ENCODE peak calls at places on chromosomes 1 and 21, in eight cellular contexts. I, J, P, L, S, X, B and R are unnamed samples.

GRCh38 chr1:219794085-219794743 is 134.1 kb downstream of the SLC30A10 start:
- DNase-seq in I (no peak), X (no peak), P (no peak), L (no peak), S (no peak), J (no peak), B (no peak), R (no peak)

GRCh38 chr1:61956774-61957173 is 214.5 kb downstream of the PATJ start:
- DNase-seq in B (no peak), X (no peak), P (no peak), S (no peak), L (no peak), I (no peak), J (no peak), R (no peak)

GRCh38 chr1:64539808-64540207 is 69.9 kb downstream of the CACHD1 start:
- DNase-seq in I (no peak), L (no peak), S (peak), B (no peak), X (no peak), J (no peak), P (no peak), R (no peak)

GRCh38 chr1:6271554-6271953 is 10.7 kb upstream of the GPR153 start:
- DNase-seq in I (no peak), L (peak), J (no peak), S (no peak), X (no peak), B (no peak), P (no peak), R (no peak)

GRCh38 chr1:26706315-26706714 is 10.5 kb downstream of the ARID1A start:
- DNase-seq in I (no peak), J (no peak), S (no peak), X (no peak), L (no peak), B (no peak), P (no peak), R (no peak)

GRCh38 chr1:63523738-63524137 is 413 bp downstream of the EFCAB7 start:
- DNase-seq in P (no peak), L (no peak), I (no peak), S (no peak), X (no peak), B (no peak), J (no peak), R (no peak)

GRCh38 chr21:46183910-46184624 is at the start of gene SPATC1L:
- DNase-seq in J (no peak), I (no peak), L (peak), P (no peak), S (peak), X (no peak), B (no peak), R (peak)

GRCh38 chr1:23529146-23530088 is 1.6 kb downstream of the E2F2 start:
- DNase-seq in P (no peak), J (no peak), B (no peak), X (no peak), L (no peak), I (no peak), S (no peak), R (no peak)

GRCh38 chr1:61444277-61444676 is 280.7 kb downstream of the TM2D1 start:
- DNase-seq in L (no peak), P (no peak), B (no peak), I (no peak), X (no peak), S (peak), J (no peak), R (no peak)

GRCh38 chr1:158055854-158056253 is 62.4 kb downstream of the KIRREL1 start:
- DNase-seq in B (no peak), S (no peak), J (no peak), P (no peak), I (no peak), X (no peak), L (no peak), R (no peak)

GRCh38 chr1:222347627-222348026 is 200.3 kb downstream of the HHIPL2 start:
- DNase-seq in J (no peak), X (no peak), L (no peak), B (no peak), S (no peak), P (no peak), I (no peak), R (no peak)

GRCh38 chr1:226480459-226480858 is 68.1 kb upstream of the STUM start:
- DNase-seq in B (no peak), S (no peak), J (no peak), P (no peak), L (no peak), X (no peak), I (no peak), R (no peak)

GRCh38 chr1:185838111-185838510 is 103.9 kb downstream of the HMCN1 start:
- DNase-seq in X (no peak), B (no peak), P (no peak), S (no peak), L (no peak), J (no peak), I (no peak), R (no peak)

GRCh38 chr1:245715291-245715701 is 560.5 kb downstream of the KIF26B start:
- DNase-seq in B (no peak), S (peak), P (peak), X (no peak), J (no peak), L (no peak), I (no peak), R (peak)

GRCh38 chr1:46643368-46643775 is 24.8 kb downstream of the ATPAF1 start:
- DNase-seq in S (peak), I (no peak), J (no peak), B (no peak), P (peak), X (peak), L (peak), R (peak)

GRCh38 chr1:56329970-56330369 is 249.4 kb downstream of the PLPP3 start:
- DNase-seq in X (no peak), P (no peak), S (peak), J (no peak), B (no peak), L (no peak), I (no peak), R (no peak)

GRCh38 chr1:218878369-218878768 is 295.3 kb upstream of the LYPLAL1 start:
- DNase-seq in L (no peak), B (no peak), S (peak), P (no peak), J (no peak), I (no peak), X (peak), R (no peak)

GRCh38 chr1:217891966-217892365 is 260.8 kb downstream of the SPATA17 start:
- DNase-seq in X (no peak), P (no peak), I (no peak), B (no peak), S (no peak), L (no peak), J (no peak), R (no peak)

GRCh38 chr1:237303929-237304328 is 261.9 kb downstream of the RYR2 start:
- DNase-seq in P (no peak), X (no peak), J (no peak), L (no peak), S (no peak), B (no peak), I (no peak), R (no peak)

GRCh38 chr1:161258439-161259386 is at the start of gene PCP4L1:
- DNase-seq in X (no peak), S (peak), P (no peak), B (peak), L (peak), I (no peak), J (no peak), R (no peak)

GRCh38 chr1:43057567-43057966 is 98.9 kb upstream of the SLC2A1 start:
- DNase-seq in B (no peak), X (no peak), P (no peak), L (no peak), J (no peak), S (no peak), I (no peak), R (no peak)

GRCh38 chr1:232793944-232794343 is 11.3 kb upstream of the MAP10 start:
- DNase-seq in S (peak), B (no peak), J (no peak), X (no peak), P (peak), I (no peak), L (no peak), R (peak)

GRCh38 chr1:18572022-18572920 is 58.4 kb upstream of the PAX7 start:
- DNase-seq in J (no peak), B (no peak), I (no peak), S (no peak), X (no peak), P (no peak), L (no peak), R (no peak)